ENCODE peak calls at places on chromosome 7, in four cellular contexts. Y is LoVo; M is activated naive CD4-positive, alpha-beta T cell; W is left lobe of liver. T is an unnamed sample.

GRCh38 chr7:36784991-36785940 is 61.0 kb upstream of the AOAH start:
- DNase-seq in Y (no peak), M (peak; percentile 43), W (no peak), T (no peak)

GRCh38 chr7:115240242-115240641 is 318.3 kb downstream of the MDFIC start:
- DNase-seq in Y (no peak), M (no peak), W (no peak), T (no peak)

GRCh38 chr7:115933463-115933862 is 97.1 kb downstream of the TFEC start:
- DNase-seq in Y (no peak), M (no peak), W (no peak), T (no peak)

GRCh38 chr7:43873300-43873699 is 4.0 kb upstream of the MRPS24 start:
- DNase-seq in Y (peak; percentile 90), M (no peak), W (no peak), T (no peak)

GRCh38 chr7:96679886-96680285 is 29.8 kb downstream of the SEM1 start:
- DNase-seq in Y (no peak), M (no peak), W (no peak), T (no peak)

GRCh38 chr7:27210441-27211083 is 10.7 kb upstream of the HOXA13 start:
- DNase-seq in Y (peak; percentile 95), M (no peak), W (peak; percentile 72), T (peak; percentile 72)

GRCh38 chr7:7707756-7708310 is 10.6 kb downstream of the RPA3 start:
- DNase-seq in Y (no peak), M (no peak), W (no peak), T (peak; percentile 62)

GRCh38 chr7:96547371-96547811 is 162.3 kb downstream of the SEM1 start:
- DNase-seq in Y (no peak), M (no peak), W (no peak), T (peak; percentile 78)

GRCh38 chr7:979886-980571 is 3.0 kb upstream of the CYP2W1 start:
- DNase-seq in Y (no peak), M (no peak), W (no peak), T (no peak)

GRCh38 chr7:2515424-2516193 is 4.0 kb upstream of the LFNG start:
- DNase-seq in Y (no peak), M (no peak), W (no peak), T (no peak)

GRCh38 chr7:151491859-151492258 is 27.8 kb downstream of the RHEB start:
- DNase-seq in Y (peak; percentile 95), M (no peak), W (no peak), T (peak; percentile 85)

GRCh38 chr7:99623091-99623693 is 6.4 kb downstream of the ZSCAN25 start:
- DNase-seq in Y (no peak), M (no peak), W (no peak), T (no peak)

GRCh38 chr7:80244206-80244956 is 109.8 kb downstream of the GNAI1 start:
- DNase-seq in Y (no peak), M (no peak), W (no peak), T (no peak)

GRCh38 chr7:41316410-41316809 is 386.5 kb downstream of the INHBA start:
- DNase-seq in Y (peak; percentile 49), M (no peak), W (peak; percentile 86), T (peak; percentile 47)

GRCh38 chr7:97004931-97005763 is at the start of gene DLX6:
- DNase-seq in Y (peak; percentile 92), M (no peak), W (no peak), T (peak; percentile 96)

GRCh38 chr7:55127622-55128081 is 108.8 kb downstream of the EGFR start:
- DNase-seq in Y (peak; percentile 41), M (no peak), W (no peak), T (no peak)

GRCh38 chr7:122833888-122834570 is 52.2 kb downstream of the CADPS2 start:
- DNase-seq in Y (peak; percentile 19), M (no peak), W (no peak), T (no peak)

GRCh38 chr7:36129048-36129534 is 24.0 kb upstream of the EEPD1 start:
- DNase-seq in Y (peak; percentile 84), M (no peak), W (peak; percentile 49), T (peak; percentile 26)

GRCh38 chr7:19708397-19709248 is at the start of gene POLR1F:
- DNase-seq in Y (peak; percentile 98), M (peak; percentile 85), W (peak; percentile 95), T (peak; percentile 96)

GRCh38 chr7:36034020-36034419 is 119.0 kb upstream of the EEPD1 start:
- DNase-seq in Y (no peak), M (no peak), W (no peak), T (peak; percentile 37)

GRCh38 chr7:41098402-41098801 is 604.5 kb downstream of the INHBA start:
- DNase-seq in Y (no peak), M (no peak), W (no peak), T (no peak)

GRCh38 chr7:19772858-19773337 is 519 bp downstream of the TMEM196 start:
- DNase-seq in Y (no peak), M (no peak), W (no peak), T (no peak)

GRCh38 chr7:135117096-135117495 is 30.8 kb upstream of the TMEM140 start:
- DNase-seq in Y (no peak), M (no peak), W (no peak), T (no peak)

GRCh38 chr7:150514748-150515222 is at the start of gene GIMAP7:
- DNase-seq in Y (no peak), M (peak; percentile 68), W (no peak), T (no peak)

GRCh38 chr7:75575488-75576112 is 83.5 kb downstream of the SPDYE5 start:
- DNase-seq in Y (no peak), M (no peak), W (no peak), T (no peak)

GRCh38 chr7:28725045-28725630 is 233.0 kb downstream of the TRIL start:
- DNase-seq in Y (no peak), M (no peak), W (no peak), T (no peak)

GRCh38 chr7:147008530-147008929 is 891.9 kb downstream of the CNTNAP2 start:
- DNase-seq in Y (no peak), M (no peak), W (no peak), T (no peak)

GRCh38 chr7:43164757-43165156 is 52.3 kb downstream of the HECW1 start:
- DNase-seq in Y (no peak), M (no peak), W (no peak), T (no peak)

GRCh38 chr7:107564553-107565298 is 955 bp downstream of the DUS4L start:
- DNase-seq in Y (peak; percentile 37), M (no peak), W (no peak), T (peak; percentile 70)